ENCODE peak calls at places on chromosome 20, in ten cellular contexts. K, H, F, T, G, L, E, C, B and V are unnamed samples.

GRCh38 chr20:50009521-50010454 is 27.0 kb downstream of the SNAI1 start:
- DNase-seq in K (no peak), H (no peak), F (no peak), T (no peak), G (no peak), L (no peak), E (no peak), C (no peak), B (no peak), V (no peak)

GRCh38 chr20:34362502-34363061 is 491 bp upstream of the ITCH start:
- DNase-seq in K (no peak), H (no peak), F (no peak), T (no peak), G (no peak), L (no peak), E (no peak), C (peak; percentile 21), B (no peak), V (no peak)

GRCh38 chr20:51767867-51768758 is at the start of gene ATP9A:
- DNase-seq in K (no peak), H (peak; percentile 51), F (peak; percentile 40), T (peak; percentile 69), G (no peak), L (peak; percentile 31), E (no peak), C (no peak), B (peak; percentile 32), V (no peak)

GRCh38 chr20:36951977-36952738 is 650 bp upstream of the SAMHD1 start:
- DNase-seq in K (no peak), H (no peak), F (no peak), T (no peak), G (no peak), L (no peak), E (no peak), C (no peak), B (no peak), V (no peak)

GRCh38 chr20:20327756-20328155 is 40.1 kb upstream of the INSM1 start:
- DNase-seq in K (no peak), H (no peak), F (no peak), T (no peak), G (no peak), L (peak; percentile 1), E (no peak), C (no peak), B (no peak), V (no peak)

GRCh38 chr20:19260412-19261090 is 48.1 kb downstream of the SLC24A3 start:
- DNase-seq in K (no peak), H (no peak), F (no peak), T (no peak), G (peak; percentile 46), L (no peak), E (no peak), C (no peak), B (no peak), V (no peak)

GRCh38 chr20:1396702-1397101 is 3.8 kb upstream of the FKBP1A start:
- DNase-seq in K (peak; percentile 37), H (no peak), F (no peak), T (no peak), G (no peak), L (no peak), E (no peak), C (no peak), B (no peak), V (no peak)

GRCh38 chr20:50558483-50558925 is 48.3 kb downstream of the PTPN1 start:
- DNase-seq in K (peak; percentile 57), H (no peak), F (no peak), T (no peak), G (no peak), L (peak; percentile 87), E (no peak), C (no peak), B (no peak), V (no peak)

GRCh38 chr20:45904583-45905504 is 7.1 kb downstream of the PLTP start:
- DNase-seq in K (no peak), H (peak; percentile 48), F (no peak), T (no peak), G (no peak), L (no peak), E (no peak), C (no peak), B (no peak), V (no peak)

GRCh38 chr20:19880256-19881079 is 122.4 kb downstream of the RIN2 start:
- DNase-seq in K (no peak), H (no peak), F (no peak), T (no peak), G (no peak), L (peak; percentile 89), E (no peak), C (no peak), B (no peak), V (no peak)

GRCh38 chr20:17873410-17874270 is 95.0 kb downstream of the SNX5 start:
- DNase-seq in K (peak; percentile 83), H (peak; percentile 91), F (peak; percentile 91), T (peak; percentile 91), G (peak; percentile 92), L (peak; percentile 96), E (peak; percentile 91), C (no peak), B (peak; percentile 82), V (no peak)

GRCh38 chr20:45857836-45858250 is 429 bp downstream of the ZSWIM3 start:
- DNase-seq in K (no peak), H (no peak), F (no peak), T (no peak), G (no peak), L (no peak), E (peak; percentile 29), C (peak; percentile 58), B (no peak), V (no peak)

GRCh38 chr20:62309198-62309944 is 6.6 kb downstream of the ADRM1 start:
- DNase-seq in K (no peak), H (no peak), F (no peak), T (no peak), G (no peak), L (no peak), E (no peak), C (no peak), B (no peak), V (no peak)

GRCh38 chr20:23049201-23049932 is at the start of gene THBD:
- DNase-seq in K (peak; percentile 86), H (peak; percentile 93), F (peak; percentile 56), T (peak; percentile 94), G (peak; percentile 94), L (peak; percentile 12), E (no peak), C (no peak), B (peak; percentile 85), V (peak; percentile 34)

GRCh38 chr20:50121858-50122271 is 8.9 kb upstream of the UBE2V1 start:
- DNase-seq in K (no peak), H (no peak), F (no peak), T (peak; percentile 34), G (no peak), L (peak; percentile 55), E (peak; percentile 66), C (peak; percentile 22), B (no peak), V (no peak)

DNA sequence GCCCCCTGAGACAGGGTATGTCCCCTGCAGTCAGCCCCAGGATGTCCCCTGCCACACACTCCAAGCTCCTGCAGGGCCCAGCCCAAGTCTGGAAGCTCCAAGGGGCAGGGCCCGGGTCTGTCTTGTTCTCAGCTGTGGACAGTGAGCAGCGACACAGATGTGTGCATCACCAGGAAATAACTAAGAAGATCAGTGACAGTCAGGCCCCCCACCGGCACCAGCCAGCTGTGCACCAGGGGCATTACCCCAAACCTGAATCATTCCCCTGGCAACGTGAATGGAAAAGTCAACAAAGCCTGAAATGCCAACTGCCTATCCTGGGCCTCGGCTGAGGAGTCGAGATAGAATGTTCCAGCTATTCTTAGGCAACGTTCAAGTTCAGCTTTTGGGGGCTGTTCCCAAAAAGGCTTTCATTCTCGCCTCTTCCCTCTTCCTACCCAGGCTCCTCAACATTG is 105.0 kb downstream of the PREX1 start:
- DNase-seq in K (peak; percentile 33), H (no peak), F (no peak), T (peak; percentile 90), G (peak; percentile 93), L (no peak), E (peak; percentile 81), C (peak; percentile 18), B (no peak), V (peak; percentile 60)
- TF ChIP-seq CTCF in K (no peak), H (no peak), F (no peak), T (peak; percentile 40), G (peak; percentile 26), L (no peak), E (no peak), C (no peak), B (no peak), V (no peak)

GRCh38 chr20:57178582-57179112 is 87.8 kb downstream of the BMP7 start:
- DNase-seq in K (no peak), H (peak; percentile 6), F (no peak), T (no peak), G (no peak), L (no peak), E (no peak), C (no peak), B (no peak), V (no peak)
- H3K36me3 ChIP-seq in K (no peaks in the 10 kb centered on the region), H (no peaks in the 10 kb centered on the region), F (no peaks in the 10 kb centered on the region), T (no peaks in the 10 kb centered on the region), G (no peaks in the 10 kb centered on the region), L (no peaks in the 10 kb centered on the region), E (no peaks in the 10 kb centered on the region), C (peaks cover 45% of the 10 kb centered on the region), B (no peaks in the 10 kb centered on the region), V (no peaks in the 10 kb centered on the region)

GRCh38 chr20:63688234-63689045 is 8.0 kb upstream of the TNFRSF6B start:
- DNase-seq in K (no peak), H (peak; percentile 59), F (no peak), T (no peak), G (no peak), L (no peak), E (no peak), C (no peak), B (no peak), V (no peak)

GRCh38 chr20:63686094-63686491 is 10.4 kb upstream of the TNFRSF6B start:
- DNase-seq in K (no peak), H (no peak), F (no peak), T (no peak), G (no peak), L (no peak), E (no peak), C (no peak), B (no peak), V (no peak)

GRCh38 chr20:63685269-63686026 is 11.0 kb upstream of the TNFRSF6B start:
- DNase-seq in K (no peak), H (no peak), F (no peak), T (no peak), G (no peak), L (no peak), E (no peak), C (no peak), B (no peak), V (no peak)

GRCh38 chr20:63687419-63688233 is 8.8 kb upstream of the TNFRSF6B start:
- DNase-seq in K (no peak), H (no peak), F (no peak), T (no peak), G (no peak), L (no peak), E (no peak), C (no peak), B (no peak), V (no peak)

GRCh38 chr20:63686492-63687321 is 9.7 kb upstream of the TNFRSF6B start:
- DNase-seq in K (peak; percentile 92), H (peak; percentile 87), F (peak; percentile 78), T (peak; percentile 84), G (peak; percentile 86), L (peak; percentile 80), E (no peak), C (no peak), B (peak; percentile 81), V (no peak)
- H3K4me3 ChIP-seq in K (no peak overlapping the region), H (no peak overlapping the region), F (no peak overlapping the region), T (no peak overlapping the region), G (no peak overlapping the region), L (no peak overlapping the region), E (no peak overlapping the region), C (no peak overlapping the region), B (no peak overlapping the region), V (no peak overlapping the region)

GRCh38 chr20:56171087-56172012 is 77.2 kb upstream of the MC3R start:
- DNase-seq in K (no peak), H (no peak), F (no peak), T (no peak), G (no peak), L (no peak), E (peak; percentile 10), C (peak; percentile 10), B (no peak), V (no peak)
- TF ChIP-seq CTCF in K (no peak), H (peak; percentile 9), F (peak; percentile 17), T (peak; percentile 41), G (no peak), L (no peak), E (peak; percentile 27), C (peak; percentile 57), B (no peak), V (no peak)